ENCODE peak calls at places on chromosomes 1 and 21, in four cellular contexts. One of them, this sample, is unnamed.

GRCh38 chr1:53590104-53590503 is 130.9 kb downstream of the DMRTB1 start:
- DNase-seq in GM12878: no peak
- DNase-seq in HepG2: no peak
- DNase-seq in H1: no peak
- DNase-seq in this sample: no peak

GRCh38 chr1:68029444-68029843 is 21.0 kb downstream of the DIRAS3 start:
- DNase-seq in GM12878: no peak
- DNase-seq in HepG2: no peak
- DNase-seq in H1: no peak
- DNase-seq in this sample: no peak

GRCh38 chr1:7046314-7046713 is 261.1 kb downstream of the CAMTA1 start:
- DNase-seq in GM12878: no peak
- DNase-seq in HepG2: no peak
- DNase-seq in H1: no peak
- DNase-seq in this sample: no peak

GRCh38 chr1:162389971-162390370 is 8.4 kb downstream of the C1orf226 start:
- DNase-seq in GM12878: no peak
- DNase-seq in HepG2: no peak
- DNase-seq in H1: no peak
- DNase-seq in this sample: no peak

GRCh38 chr1:222624214-222624613 is 6.3 kb downstream of the MIA3 start:
- DNase-seq in GM12878: no peak
- DNase-seq in HepG2: no peak
- DNase-seq in H1: no peak
- DNase-seq in this sample: no peak

GRCh38 chr1:201539561-201540404 is 856 bp downstream of the NAV1 start:
- DNase-seq in GM12878: no peak
- DNase-seq in HepG2: no peak
- DNase-seq in H1: no peak
- DNase-seq in this sample: no peak

GRCh38 chr1:3598051-3598471 is 13.2 kb downstream of the MEGF6 start:
- DNase-seq in GM12878: no peak
- DNase-seq in HepG2: no peak
- DNase-seq in H1: no peak
- DNase-seq in this sample: no peak

GRCh38 chr1:162695687-162696086 is 63.4 kb downstream of the DDR2 start:
- DNase-seq in GM12878: no peak
- DNase-seq in HepG2: no peak
- DNase-seq in H1: no peak
- DNase-seq in this sample: no peak

GRCh38 chr1:9135145-9135836 is 6.4 kb upstream of the GPR157 start:
- DNase-seq in GM12878: peak; percentile 67
- DNase-seq in HepG2: no peak
- DNase-seq in H1: no peak
- DNase-seq in this sample: no peak

GRCh38 chr1:60746278-60746761 is 336.0 kb upstream of the NFIA start:
- DNase-seq in GM12878: no peak
- DNase-seq in HepG2: no peak
- DNase-seq in H1: no peak
- DNase-seq in this sample: no peak

GRCh38 chr1:158045639-158046038 is 52.2 kb downstream of the KIRREL1 start:
- DNase-seq in GM12878: no peak
- DNase-seq in HepG2: no peak
- DNase-seq in H1: peak; percentile 17
- DNase-seq in this sample: peak; percentile 89

GRCh38 chr1:247849616-247850015 is 7.4 kb upstream of the TRIM58 start:
- DNase-seq in GM12878: no peak
- DNase-seq in HepG2: no peak
- DNase-seq in H1: no peak
- DNase-seq in this sample: no peak

GRCh38 chr1:100894622-100895539 is at the start of gene EXTL2:
- DNase-seq in GM12878: no peak
- DNase-seq in HepG2: peak; percentile 90
- DNase-seq in H1: peak; percentile 61
- DNase-seq in this sample: peak; percentile 78

GRCh38 chr1:245177071-245177900 is 22.5 kb downstream of the KIF26B start:
- DNase-seq in GM12878: no peak
- DNase-seq in HepG2: no peak
- DNase-seq in H1: no peak
- DNase-seq in this sample: no peak

GRCh38 chr1:209625791-209626285 is 26.4 kb downstream of the LAMB3 start:
- DNase-seq in GM12878: no peak
- DNase-seq in HepG2: no peak
- DNase-seq in H1: no peak
- DNase-seq in this sample: no peak

GRCh38 chr21:46323710-46324389 is at the start of the genes C21orf58 and PCNT:
- DNase-seq in GM12878: peak; percentile 89
- DNase-seq in HepG2: peak; percentile 92
- DNase-seq in H1: peak; percentile 88
- DNase-seq in this sample: peak; percentile 99

GRCh38 chr1:84298336-84298687 is 3.2 kb upstream of the SAMD13 start:
- DNase-seq in GM12878: no peak
- DNase-seq in HepG2: no peak
- DNase-seq in H1: no peak
- DNase-seq in this sample: no peak

GRCh38 chr1:215987092-215987855 is 420.2 kb downstream of the KCTD3 start:
- DNase-seq in GM12878: no peak
- DNase-seq in HepG2: peak; percentile 11
- DNase-seq in H1: no peak
- DNase-seq in this sample: no peak

GRCh38 chr21:26171310-26172100 is 935 bp upstream of the APP start:
- DNase-seq in GM12878: no peak
- DNase-seq in HepG2: no peak
- DNase-seq in H1: no peak
- DNase-seq in this sample: no peak

GRCh38 chr1:94614980-94615379 is 73.4 kb upstream of the F3 start:
- DNase-seq in GM12878: no peak
- DNase-seq in HepG2: no peak
- DNase-seq in H1: no peak
- DNase-seq in this sample: no peak

GRCh38 chr1:41365772-41366427 is 4.7 kb downstream of the FOXO6 start:
- DNase-seq in GM12878: peak; percentile 19
- DNase-seq in HepG2: no peak
- DNase-seq in H1: no peak
- DNase-seq in this sample: no peak

GRCh38 chr1:240170245-240170644 is 78.6 kb downstream of the FMN2 start:
- DNase-seq in GM12878: no peak
- DNase-seq in HepG2: no peak
- DNase-seq in H1: no peak
- DNase-seq in this sample: no peak

GRCh38 chr1:16187748-16188401 is 24.6 kb downstream of the ARHGEF19 start:
- DNase-seq in GM12878: no peak
- DNase-seq in HepG2: peak; percentile 52
- DNase-seq in H1: no peak
- DNase-seq in this sample: peak; percentile 66

GRCh38 chr1:117672756-117673155 is 66.9 kb downstream of the TENT5C start:
- DNase-seq in GM12878: no peak
- DNase-seq in HepG2: no peak
- DNase-seq in H1: no peak
- DNase-seq in this sample: no peak

GRCh38 chr1:155082301-155082940 is 3.8 kb downstream of the EFNA3 start:
- DNase-seq in GM12878: no peak
- DNase-seq in HepG2: no peak
- DNase-seq in H1: no peak
- DNase-seq in this sample: no peak
- TF ChIP-seq SUZ12 in GM12878: no peak
- TF ChIP-seq SUZ12 in HepG2: no peak
- TF ChIP-seq SUZ12 in H1: peak; percentile 91
- TF ChIP-seq SUZ12 in this sample: peak; percentile 97

GRCh38 chr1:219126267-219126862 is 47.3 kb upstream of the LYPLAL1 start:
- DNase-seq in GM12878: no peak
- DNase-seq in HepG2: no peak
- DNase-seq in H1: no peak
- DNase-seq in this sample: no peak
- H3K9ac ChIP-seq in GM12878: no peak overlapping the region
- H3K9ac ChIP-seq in HepG2: no peak overlapping the region
- H3K9ac ChIP-seq in H1: no peak overlapping the region
- H3K9ac ChIP-seq in this sample: no peak overlapping the region

DNA sequence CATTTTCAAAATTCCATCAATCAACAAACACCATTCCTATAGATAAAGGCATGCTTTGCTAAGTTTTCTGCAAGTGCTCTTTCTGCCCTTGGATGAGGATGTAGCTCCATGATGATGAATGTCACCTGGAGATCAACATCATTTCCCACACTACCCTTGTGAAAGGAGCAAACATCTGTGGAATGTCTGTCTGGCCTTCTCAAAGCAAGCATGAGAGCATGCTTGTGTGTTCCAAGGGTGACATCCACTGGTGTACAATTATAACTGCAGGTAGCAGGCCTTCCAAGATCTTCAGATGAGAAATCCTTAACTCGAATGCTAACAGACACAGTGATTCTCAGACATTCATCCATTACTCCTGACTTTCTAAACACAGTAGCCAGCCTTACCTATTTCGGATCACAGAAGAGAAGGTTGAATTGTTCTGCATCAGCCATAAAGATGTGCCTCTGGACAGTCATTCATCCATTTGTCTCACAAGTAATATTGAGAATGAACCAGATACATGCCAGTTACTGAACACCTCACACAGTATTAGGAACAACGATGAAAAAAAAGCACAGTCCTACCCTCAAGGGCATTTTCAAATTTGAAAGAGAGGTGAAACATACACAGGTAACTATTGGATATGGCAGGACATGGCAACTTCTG is 162.4 kb downstream of the TPR start:
- DNase-seq in GM12878: no peak
- DNase-seq in HepG2: peak; percentile 74
- DNase-seq in H1: peak; percentile 21
- DNase-seq in this sample: peak; percentile 96
- TF ChIP-seq SUZ12 in GM12878: no peak
- TF ChIP-seq SUZ12 in HepG2: no peak
- TF ChIP-seq SUZ12 in H1: no peak
- TF ChIP-seq SUZ12 in this sample: no peak

DNA sequence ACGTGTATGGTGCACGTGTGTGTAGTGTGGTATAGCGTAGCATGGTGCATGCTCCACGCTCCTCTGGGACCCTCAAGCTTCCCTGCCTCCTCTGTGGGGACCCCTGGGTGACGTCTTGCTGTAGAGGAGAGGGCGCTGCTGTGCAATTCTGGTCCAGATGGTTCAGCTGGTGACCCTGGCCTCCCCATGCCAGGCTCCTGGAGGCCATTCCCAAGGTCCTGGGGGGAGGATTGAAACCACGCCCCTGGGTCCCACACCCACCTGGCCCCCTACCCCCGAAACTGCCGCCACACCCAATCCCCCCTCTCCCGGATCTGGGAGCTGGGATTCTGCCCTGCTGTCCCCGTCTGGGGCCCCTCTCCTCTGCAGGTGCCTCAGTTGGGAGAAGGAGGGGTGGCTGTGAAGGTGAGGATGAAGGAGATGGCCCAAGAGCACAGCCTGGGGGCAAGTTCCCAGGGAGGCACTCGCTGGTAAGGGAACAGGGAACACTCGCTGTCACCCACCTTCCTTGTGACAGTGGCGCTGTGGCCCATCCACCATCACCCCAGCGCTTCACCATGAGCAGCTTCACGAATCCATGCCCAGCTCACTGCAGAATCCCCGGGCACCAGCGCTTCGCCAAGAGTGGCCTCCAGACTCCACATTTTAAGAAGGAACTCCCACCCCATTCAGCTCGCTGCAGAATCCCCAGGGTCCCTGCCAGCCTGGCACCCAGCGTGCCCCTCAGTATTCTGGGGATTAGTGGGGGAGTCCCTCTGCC is 38.0 kb downstream of the WDR4 start:
- DNase-seq in GM12878: no peak
- DNase-seq in HepG2: no peak
- DNase-seq in H1: no peak
- DNase-seq in this sample: no peak
- H3K9ac ChIP-seq in GM12878: no peak overlapping the region
- H3K9ac ChIP-seq in HepG2: no peak overlapping the region
- H3K9ac ChIP-seq in H1: no peak overlapping the region
- H3K9ac ChIP-seq in this sample: no peak overlapping the region

GRCh38 chr1:167430134-167430848 is 88.0 kb downstream of the CD247 start:
- DNase-seq in GM12878: no peak
- DNase-seq in HepG2: no peak
- DNase-seq in H1: peak; percentile 61
- DNase-seq in this sample: peak; percentile 65

GRCh38 chr1:167432780-167433179 is 85.5 kb downstream of the CD247 start:
- DNase-seq in GM12878: no peak
- DNase-seq in HepG2: no peak
- DNase-seq in H1: no peak
- DNase-seq in this sample: no peak

GRCh38 chr1:167430849-167431242 is 87.5 kb downstream of the CD247 start:
- DNase-seq in GM12878: no peak
- DNase-seq in HepG2: no peak
- DNase-seq in H1: no peak
- DNase-seq in this sample: no peak

GRCh38 chr1:167431261-167431908 is 86.9 kb downstream of the CD247 start:
- DNase-seq in GM12878: no peak
- DNase-seq in HepG2: peak; percentile 47
- DNase-seq in H1: no peak
- DNase-seq in this sample: no peak

DNA sequence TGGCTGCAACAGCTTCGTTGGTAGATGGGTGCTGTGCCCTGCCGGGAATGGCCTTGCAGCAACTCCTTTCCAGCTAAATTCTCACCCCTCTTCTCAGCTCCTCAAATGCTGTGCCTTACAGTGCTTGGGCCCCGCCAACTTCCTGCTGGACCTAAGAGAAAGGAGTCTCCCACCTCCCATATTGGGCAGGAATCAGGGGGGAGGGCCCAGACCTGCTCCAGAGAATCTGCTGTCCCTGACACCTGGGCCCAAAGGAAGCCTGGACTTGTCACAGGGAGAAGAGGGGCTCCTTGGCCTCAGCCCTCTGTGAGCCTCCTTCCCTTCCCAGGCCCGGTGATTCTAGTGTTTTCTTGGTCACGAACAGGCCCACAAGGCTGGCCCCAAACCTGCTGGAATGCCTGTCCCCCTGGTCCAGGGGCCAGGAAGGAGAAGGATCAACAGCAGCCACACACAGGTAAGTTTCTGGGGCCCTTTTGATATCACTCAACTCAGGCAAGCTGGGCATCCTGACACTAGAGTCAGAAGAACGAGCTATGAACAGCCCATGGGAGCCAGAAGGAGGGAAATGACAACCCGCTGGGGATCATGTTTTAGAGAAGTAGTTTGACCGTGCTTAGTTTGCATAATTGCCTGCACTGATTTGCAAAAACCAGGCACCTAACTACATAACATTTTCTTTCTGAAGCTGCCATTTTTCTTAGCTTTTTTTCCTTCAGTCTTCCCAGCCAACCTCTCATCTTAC is 86.2 kb downstream of the CD247 start:
- DNase-seq in GM12878: no peak
- DNase-seq in HepG2: no peak
- DNase-seq in H1: no peak
- DNase-seq in this sample: no peak
- TF ChIP-seq SUZ12 in GM12878: no peak
- TF ChIP-seq SUZ12 in HepG2: no peak
- TF ChIP-seq SUZ12 in H1: no peak
- TF ChIP-seq SUZ12 in this sample: no peak